ENCODE peak calls at places on chromosomes 13 and 19, in five cellular contexts. A, V, B, J and G are unnamed samples.

GRCh38 chr19:30423481-30423880 is 51.3 kb downstream of the ZNF536 start:
- DNase-seq in V (no peak), B (no peak), J (no peak), A (no peak), G (peak; percentile 36)

GRCh38 chr19:17244618-17245534 is 843 bp downstream of the NR2F6 start:
- DNase-seq in J (no peak), A (no peak), B (peak; percentile 73), V (peak; percentile 61), G (no peak)

GRCh38 chr13:44312898-44313551 is 60.6 kb upstream of the SERP2 start:
- DNase-seq in V (no peak), A (peak; percentile 88), J (no peak), B (no peak), G (no peak)

GRCh38 chr13:96792736-96793444 is 201.4 kb downstream of the OXGR1 start:
- DNase-seq in V (no peak), A (no peak), J (peak; percentile 23), B (no peak), G (no peak)

GRCh38 chr19:9848060-9848459 is 12.9 kb downstream of the PIN1 start:
- DNase-seq in J (peak; percentile 35), V (peak; percentile 63), B (no peak), A (no peak), G (no peak)

GRCh38 chr19:16893686-16893990 is 4.8 kb downstream of the F2RL3 start:
- DNase-seq in B (no peak), A (no peak), V (no peak), J (no peak), G (no peak)

GRCh38 chr13:106418556-106418955 is 116.9 kb downstream of the EFNB2 start:
- DNase-seq in V (no peak), A (no peak), J (no peak), B (no peak), G (no peak)

GRCh38 chr13:71964491-71965108 is 97.6 kb upstream of the DACH1 start:
- DNase-seq in V (no peak), B (no peak), A (no peak), J (no peak), G (no peak)

GRCh38 chr13:98411617-98412310 is 165.1 kb downstream of the STK24 start:
- DNase-seq in J (no peak), B (no peak), A (no peak), V (no peak), G (peak; percentile 25)

GRCh38 chr13:73451120-73452029 is 392.6 kb downstream of the KLF5 start:
- DNase-seq in A (no peak), V (peak; percentile 35), J (no peak), B (no peak), G (no peak)

GRCh38 chr13:110262944-110263343 is 44.0 kb downstream of the COL4A1 start:
- DNase-seq in B (no peak), J (no peak), V (no peak), A (no peak), G (peak; percentile 56)

GRCh38 chr19:1676351-1677266 is 24.2 kb upstream of the TCF3 start:
- DNase-seq in A (no peak), J (no peak), V (no peak), B (no peak), G (no peak)

GRCh38 chr13:101690871-101691270 is 238.4 kb downstream of the ITGBL1 start:
- DNase-seq in A (no peak), V (no peak), J (no peak), B (no peak), G (no peak)

GRCh38 chr19:38078302-38078930 is 145.6 kb downstream of the DPF1 start:
- DNase-seq in B (no peak), V (no peak), J (no peak), A (no peak), G (no peak)

GRCh38 chr13:49259586-49259985 is 11.9 kb downstream of the CDADC1 start:
- DNase-seq in A (no peak), J (no peak), B (no peak), V (no peak), G (peak; percentile 75)

GRCh38 chr13:114059946-114060860 is 72.2 kb downstream of the RASA3 start:
- DNase-seq in J (no peak), B (no peak), V (no peak), A (no peak), G (no peak)
- H3K4me1 ChIP-seq in J (peaks cover 14% of the 10 kb centered on the region), B (peaks cover 25% of the 10 kb centered on the region), V (peaks cover 7% of the 10 kb centered on the region), A (peaks cover 19% of the 10 kb centered on the region), G (peaks cover 15% of the 10 kb centered on the region)

GRCh38 chr13:40221460-40222201 is 444.8 kb downstream of the FOXO1 start:
- DNase-seq in V (no peak), B (no peak), J (no peak), A (no peak), G (peak; percentile 23)
- H3K4me3 ChIP-seq in V (no peak overlapping the region), B (no peak overlapping the region), J (no peak overlapping the region), A (no peak overlapping the region), G (no peak overlapping the region)

GRCh38 chr19:21264416-21264815 is 64.8 kb downstream of the ZNF708 start:
- DNase-seq in B (no peak), J (no peak), V (no peak), A (no peak), G (no peak)
- H3K4me1 ChIP-seq in B (no peaks in the 10 kb centered on the region), J (no peaks in the 10 kb centered on the region), V (no peaks in the 10 kb centered on the region), A (no peaks in the 10 kb centered on the region), G (no peaks in the 10 kb centered on the region)

DNA sequence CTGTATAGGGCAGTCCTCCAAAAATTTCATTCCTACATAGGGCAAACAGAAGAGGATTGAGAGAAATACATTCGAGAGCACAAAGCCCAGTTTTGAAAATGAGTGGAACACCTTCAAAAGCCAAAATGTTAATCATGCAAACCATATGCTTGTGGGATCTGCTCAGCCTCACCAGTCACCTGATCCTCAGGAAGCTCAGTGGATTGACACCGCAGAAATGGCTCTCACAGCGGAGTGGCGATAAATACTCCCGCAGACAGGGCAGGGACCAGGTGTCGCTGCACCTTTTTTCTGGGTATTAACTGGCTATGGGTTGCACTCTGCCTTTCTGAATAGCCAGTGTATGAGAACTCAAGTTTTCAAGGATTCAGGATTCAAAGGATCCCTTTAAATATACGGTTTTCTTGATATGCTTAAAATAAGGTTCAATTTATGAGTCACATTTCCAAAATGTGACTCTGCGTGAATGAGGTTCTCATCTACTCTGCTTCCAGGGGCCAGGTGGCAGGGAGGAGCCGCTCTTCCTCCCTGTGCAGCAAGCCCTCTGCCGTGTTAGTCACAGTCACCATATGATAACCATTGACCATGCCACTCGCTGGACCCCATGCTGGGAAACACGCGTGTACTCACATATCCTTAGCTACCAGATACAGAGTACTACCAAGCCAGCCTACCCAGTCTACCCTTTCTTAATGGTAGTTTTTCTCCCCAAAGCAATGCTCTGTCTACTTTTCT is 18.3 kb upstream of the DHRS12 start:
- DNase-seq in V (no peak), A (no peak), J (no peak), B (no peak), G (no peak)
- H3K4me3 ChIP-seq in V (no peak overlapping the region), A (no peak overlapping the region), J (no peak overlapping the region), B (no peak overlapping the region), G (no peak overlapping the region)

GRCh38 chr19:42120276-42121010 is 11.8 kb downstream of the POU2F2 start:
- DNase-seq in J (no peak), V (no peak), A (no peak), B (no peak), G (no peak)
- H3K4me1 ChIP-seq in J (no peaks in the 10 kb centered on the region), V (no peaks in the 10 kb centered on the region), A (no peaks in the 10 kb centered on the region), B (no peaks in the 10 kb centered on the region), G (no peaks in the 10 kb centered on the region)